ENCODE peak calls at places on chromosomes 12 and 14, in four cellular contexts. N is NT2/D1; R is CD8-positive, alpha-beta T cell; Y is lower lobe of right lung. E is an unnamed sample. For H3K4me1, the result is how much of the 10 kb centered on the place peaks cover.

GRCh38 chr12:674272-674781 is 11.1 kb upstream of the NINJ2 start:
- DNase-seq in N (no peak), R (peak), Y (no peak), E (no peak)

GRCh38 chr12:48970702-48971334 is 717 bp downstream of the WNT10B start:
- DNase-seq in N (no peak), R (no peak), Y (no peak), E (peak)

GRCh38 chr12:74021937-74022336 is 515.7 kb upstream of the ATXN7L3B start:
- DNase-seq in N (peak), R (no peak), Y (peak), E (peak)

GRCh38 chr12:87779016-87779415 is 250.2 kb downstream of the C12orf50 start:
- DNase-seq in N (no peak), R (no peak), Y (no peak), E (no peak)

GRCh38 chr12:105319691-105320209 is 10.7 kb upstream of the C12orf75 start:
- DNase-seq in N (no peak), R (peak), Y (no peak), E (peak)

GRCh38 chr14:39469094-39469710 is 37.0 kb upstream of the FBXO33 start:
- DNase-seq in N (no peak), R (peak), Y (no peak), E (peak)

GRCh38 chr14:100884456-100884855 is 19.1 kb downstream of the RTL1 start:
- DNase-seq in N (no peak), R (no peak), Y (no peak), E (no peak)

GRCh38 chr12:56029666-56030293 is 8.9 kb downstream of the IKZF4 start:
- DNase-seq in N (no peak), R (peak), Y (no peak), E (peak)

GRCh38 chr14:68084256-68084655 is 264.7 kb downstream of the RAD51B start:
- DNase-seq in N (no peak), R (no peak), Y (no peak), E (no peak)

GRCh38 chr14:95407342-95407741 is 87.6 kb upstream of the CLMN start:
- DNase-seq in N (no peak), R (no peak), Y (no peak), E (no peak)

GRCh38 chr12:96343347-96343954 is 56.8 kb downstream of the CDK17 start:
- DNase-seq in N (no peak), R (no peak), Y (no peak), E (no peak)

GRCh38 chr12:99381992-99382391 is 265.6 kb upstream of the GARIN6 start:
- DNase-seq in N (no peak), R (no peak), Y (no peak), E (no peak)

GRCh38 chr12:120690978-120691377 is 4.0 kb downstream of the MLEC start:
- DNase-seq in N (no peak), R (no peak), Y (no peak), E (no peak)
- H3K4me1 ChIP-seq in N (under half), R (under half), Y (half or more), E (half or more)

GRCh38 chr12:113241191-113242017 is 20.1 kb downstream of the TPCN1 start:
- DNase-seq in N (no peak), R (no peak), Y (no peak), E (no peak)

GRCh38 chr12:113242560-113242959 is 21.3 kb downstream of the TPCN1 start:
- DNase-seq in N (no peak), R (no peak), Y (no peak), E (no peak)

GRCh38 chr12:113242018-113242418 is 20.8 kb downstream of the TPCN1 start:
- DNase-seq in N (no peak), R (no peak), Y (peak), E (no peak)

GRCh38 chr12:113246478-113247122 is 25.3 kb downstream of the TPCN1 start:
- DNase-seq in N (no peak), R (no peak), Y (no peak), E (peak)

DNA sequence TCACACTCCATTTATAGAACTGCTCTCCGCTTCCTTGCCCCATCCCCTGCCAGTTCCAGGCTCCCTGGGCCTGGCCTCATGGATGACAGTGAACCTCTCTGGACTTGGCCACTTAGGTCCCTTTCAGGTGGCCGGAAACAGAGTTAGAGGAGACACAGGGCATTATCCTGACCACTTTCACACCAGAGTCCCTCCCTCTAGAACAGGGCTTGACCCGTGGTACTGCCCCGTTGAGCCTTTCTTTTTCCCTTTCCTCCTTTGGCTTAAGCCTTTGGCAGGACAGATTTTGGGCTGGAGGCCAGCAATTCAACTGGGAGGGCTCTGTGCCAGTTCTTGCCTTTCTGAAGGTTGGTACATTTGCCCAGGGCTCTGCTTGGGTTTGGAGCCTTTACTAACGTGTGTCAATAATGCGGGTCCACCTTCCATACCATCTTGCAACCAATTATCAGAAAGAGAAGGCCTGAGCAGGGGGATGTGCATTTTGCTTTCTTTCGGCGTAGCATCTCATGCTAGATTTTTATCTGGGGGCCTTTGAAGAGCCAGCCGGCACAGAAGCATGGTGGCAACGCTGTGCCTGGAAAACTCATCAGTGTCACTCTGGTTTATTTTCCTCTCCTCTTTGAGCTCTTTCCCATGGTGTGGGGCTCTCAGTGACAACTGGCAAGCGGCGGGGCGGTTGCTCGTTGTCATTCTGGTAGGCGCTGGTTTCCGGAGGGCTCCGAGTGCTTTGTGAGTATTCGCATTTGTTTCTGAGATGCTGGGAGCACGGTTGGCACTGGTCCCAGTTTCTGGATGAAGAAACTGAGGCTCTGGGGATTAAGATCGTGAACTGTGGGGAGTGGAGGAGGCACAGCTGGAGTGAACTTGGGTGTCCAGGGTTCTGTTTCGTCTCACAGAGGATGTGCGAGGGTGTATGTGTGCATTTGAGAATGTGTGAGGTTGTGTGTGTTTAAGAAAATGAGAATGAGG is 23.0 kb downstream of the TPCN1 start:
- DNase-seq in N (no peak), R (no peak), Y (peak), E (no peak)
- H3K4me1 ChIP-seq in N (under half), R (under half), Y (half or more), E (under half)

GRCh38 chr12:42469355-42470006 is 120.1 kb downstream of the PRICKLE1 start:
- DNase-seq in N (no peak), R (no peak), Y (no peak), E (no peak)
- H3K4me1 ChIP-seq in N (under half), R (under half), Y (under half), E (under half)

DNA sequence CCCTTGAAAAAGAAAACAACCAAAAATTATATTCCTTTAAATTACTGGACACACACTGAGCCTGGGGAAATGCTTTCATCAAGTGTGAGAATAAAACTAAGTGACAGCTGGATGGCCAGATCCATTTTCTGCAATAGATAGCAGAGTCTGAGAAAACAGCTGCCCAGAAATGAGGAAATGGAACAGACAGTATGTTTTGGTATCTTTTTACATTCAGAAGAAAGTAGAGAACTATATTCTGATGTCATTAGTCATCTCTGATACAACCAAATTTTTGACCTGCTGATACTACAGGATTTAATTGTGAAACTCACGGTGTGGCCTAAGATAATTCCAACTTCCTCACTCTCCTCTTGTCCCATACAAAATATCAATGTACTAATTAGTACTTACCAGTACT is 78.2 kb downstream of the HMGA2 start:
- DNase-seq in N (no peak), R (no peak), Y (no peak), E (no peak)
- H3K4me1 ChIP-seq in N (under half), R (under half), Y (under half), E (under half)

DNA sequence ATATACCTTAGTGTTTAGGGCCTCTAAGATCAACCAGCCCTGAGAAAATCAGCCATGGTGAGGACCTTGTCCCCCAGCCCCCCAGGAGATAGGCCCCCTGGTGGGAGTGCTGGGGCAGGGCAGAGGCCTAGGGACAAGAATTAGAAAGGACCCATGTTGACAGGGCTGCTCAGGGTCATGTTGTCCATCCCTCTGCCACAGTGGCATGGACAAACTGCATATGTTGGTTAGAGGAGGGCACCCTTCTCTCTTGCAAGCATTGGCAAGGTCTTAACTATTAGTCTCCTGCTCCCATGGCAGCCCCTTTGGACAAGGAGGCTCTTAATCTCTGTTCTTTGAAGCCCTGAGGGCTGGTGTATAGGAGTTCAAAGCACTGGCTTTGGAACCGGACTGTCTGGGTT is 755 bp upstream of the PTPN6 start:
- DNase-seq in N (no peak), R (no peak), Y (peak), E (no peak)
- H3K4me1 ChIP-seq in N (under half), R (half or more), Y (half or more), E (under half)

DNA sequence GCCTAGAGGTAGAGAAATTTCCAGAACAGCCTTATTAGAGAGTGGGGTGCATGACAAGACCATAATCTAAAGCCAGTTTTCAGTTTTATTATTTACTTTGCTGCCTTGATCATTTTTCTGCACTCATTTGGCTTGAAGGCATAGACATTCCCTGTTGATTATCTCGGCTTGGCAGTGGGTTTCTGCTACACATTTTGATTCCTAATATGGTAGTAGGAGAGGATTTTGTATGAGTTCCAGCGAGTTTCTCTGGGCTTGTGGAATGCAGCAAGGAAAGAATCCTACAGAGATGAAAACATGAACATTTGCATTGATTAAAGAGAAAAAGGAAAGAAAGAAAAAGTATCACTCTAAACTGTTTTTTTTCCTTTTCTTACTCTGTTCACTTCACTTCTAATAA is 281.2 kb downstream of the PAWR start:
- DNase-seq in N (no peak), R (no peak), Y (no peak), E (no peak)
- H3K4me1 ChIP-seq in N (under half), R (under half), Y (under half), E (under half)